ENCODE peak calls at places on chromosomes 3 and 15, in seven cellular contexts. One of them, this sample, is unnamed.

GRCh38 chr15:61051570-61052031 is 177.5 kb downstream of the RORA start:
- DNase-seq in Caco-2: no peak
- DNase-seq in Peyer's patch: no peak
- DNase-seq in pancreas: no peak
- DNase-seq in mucosa of descending colon: no peak
- DNase-seq in fibroblast of lung: peak; percentile 68
- DNase-seq in heart right ventricle: peak; percentile 14
- DNase-seq in this sample: peak; percentile 51

GRCh38 chr3:154275965-154276364 is 48.3 kb downstream of the DHX36 start:
- DNase-seq in Caco-2: no peak
- DNase-seq in Peyer's patch: no peak
- DNase-seq in pancreas: no peak
- DNase-seq in mucosa of descending colon: no peak
- DNase-seq in fibroblast of lung: no peak
- DNase-seq in heart right ventricle: no peak
- DNase-seq in this sample: no peak

GRCh38 chr15:70246623-70247200 is 149.0 kb upstream of the TLE3 start:
- DNase-seq in Caco-2: no peak
- DNase-seq in Peyer's patch: no peak
- DNase-seq in pancreas: no peak
- DNase-seq in mucosa of descending colon: no peak
- DNase-seq in fibroblast of lung: no peak
- DNase-seq in heart right ventricle: no peak
- DNase-seq in this sample: no peak

GRCh38 chr3:178001670-178002101 is 534.5 kb upstream of the KCNMB2 start:
- DNase-seq in Caco-2: no peak
- DNase-seq in Peyer's patch: no peak
- DNase-seq in pancreas: no peak
- DNase-seq in mucosa of descending colon: no peak
- DNase-seq in fibroblast of lung: no peak
- DNase-seq in heart right ventricle: no peak
- DNase-seq in this sample: no peak

GRCh38 chr3:60276615-60277014 is 974.6 kb downstream of the FHIT start:
- DNase-seq in Caco-2: no peak
- DNase-seq in Peyer's patch: no peak
- DNase-seq in pancreas: no peak
- DNase-seq in mucosa of descending colon: no peak
- DNase-seq in fibroblast of lung: no peak
- DNase-seq in heart right ventricle: no peak
- DNase-seq in this sample: no peak

GRCh38 chr15:92809880-92810361 is 90.2 kb upstream of the CHD2 start:
- DNase-seq in Caco-2: no peak
- DNase-seq in Peyer's patch: peak; percentile 56
- DNase-seq in pancreas: no peak
- DNase-seq in mucosa of descending colon: peak; percentile 59
- DNase-seq in fibroblast of lung: peak; percentile 61
- DNase-seq in heart right ventricle: no peak
- DNase-seq in this sample: no peak

GRCh38 chr3:59451041-59451763 is 401.4 kb upstream of the CFAP20DC start:
- DNase-seq in Caco-2: no peak
- DNase-seq in Peyer's patch: peak; percentile 46
- DNase-seq in pancreas: no peak
- DNase-seq in mucosa of descending colon: no peak
- DNase-seq in fibroblast of lung: no peak
- DNase-seq in heart right ventricle: no peak
- DNase-seq in this sample: peak; percentile 32

GRCh38 chr3:155500429-155500828 is 206.9 kb upstream of the STRIT1 start:
- DNase-seq in Caco-2: no peak
- DNase-seq in Peyer's patch: no peak
- DNase-seq in pancreas: no peak
- DNase-seq in mucosa of descending colon: no peak
- DNase-seq in fibroblast of lung: no peak
- DNase-seq in heart right ventricle: no peak
- DNase-seq in this sample: no peak

GRCh38 chr3:6809349-6809748 is 51.6 kb upstream of the GRM7 start:
- DNase-seq in Caco-2: no peak
- DNase-seq in Peyer's patch: no peak
- DNase-seq in pancreas: no peak
- DNase-seq in mucosa of descending colon: no peak
- DNase-seq in fibroblast of lung: no peak
- DNase-seq in heart right ventricle: no peak
- DNase-seq in this sample: no peak

GRCh38 chr3:103517013-103517412 is 1082.2 kb downstream of the ZPLD1 start:
- DNase-seq in Caco-2: no peak
- DNase-seq in Peyer's patch: no peak
- DNase-seq in pancreas: no peak
- DNase-seq in mucosa of descending colon: no peak
- DNase-seq in fibroblast of lung: no peak
- DNase-seq in heart right ventricle: no peak
- DNase-seq in this sample: no peak

GRCh38 chr3:61378321-61378720 is 127.1 kb upstream of the FHIT start:
- DNase-seq in Caco-2: no peak
- DNase-seq in Peyer's patch: no peak
- DNase-seq in pancreas: no peak
- DNase-seq in mucosa of descending colon: no peak
- DNase-seq in fibroblast of lung: peak; percentile 4
- DNase-seq in heart right ventricle: no peak
- DNase-seq in this sample: no peak

DNA sequence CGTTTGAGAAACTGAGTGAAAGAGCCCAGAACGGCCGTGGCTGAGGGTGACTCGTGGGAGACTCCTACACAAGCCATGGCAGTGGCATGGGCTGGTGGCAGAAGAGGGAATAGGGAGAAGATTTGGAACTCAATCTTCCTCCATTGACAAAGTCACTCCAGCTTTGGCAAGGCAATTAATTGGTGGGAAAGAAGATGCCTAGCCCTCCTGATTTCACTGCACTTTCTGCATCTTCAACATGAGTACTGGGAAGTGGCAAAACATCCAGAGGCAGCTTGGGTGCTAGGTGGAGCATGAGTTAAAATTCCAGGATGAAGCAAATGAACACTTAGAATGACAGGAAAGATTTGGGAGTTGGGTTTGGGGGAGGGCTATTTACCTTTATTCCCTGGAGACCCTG is 1.4 kb upstream of the TGFBR2 start:
- DNase-seq in Caco-2: no peak
- DNase-seq in Peyer's patch: no peak
- DNase-seq in pancreas: no peak
- DNase-seq in mucosa of descending colon: no peak
- DNase-seq in fibroblast of lung: no peak
- DNase-seq in heart right ventricle: no peak
- DNase-seq in this sample: no peak
- H3K4me1 ChIP-seq in Caco-2: peaks cover 48% of the 10 kb centered on the region
- H3K4me1 ChIP-seq in Peyer's patch: peaks cover 17% of the 10 kb centered on the region
- H3K4me1 ChIP-seq in pancreas: peaks cover 17% of the 10 kb centered on the region
- H3K4me1 ChIP-seq in mucosa of descending colon: peaks cover 4% of the 10 kb centered on the region
- H3K4me1 ChIP-seq in fibroblast of lung: peaks cover 2% of the 10 kb centered on the region
- H3K4me1 ChIP-seq in heart right ventricle: peaks cover 37% of the 10 kb centered on the region
- H3K4me1 ChIP-seq in this sample: peaks cover 34% of the 10 kb centered on the region

DNA sequence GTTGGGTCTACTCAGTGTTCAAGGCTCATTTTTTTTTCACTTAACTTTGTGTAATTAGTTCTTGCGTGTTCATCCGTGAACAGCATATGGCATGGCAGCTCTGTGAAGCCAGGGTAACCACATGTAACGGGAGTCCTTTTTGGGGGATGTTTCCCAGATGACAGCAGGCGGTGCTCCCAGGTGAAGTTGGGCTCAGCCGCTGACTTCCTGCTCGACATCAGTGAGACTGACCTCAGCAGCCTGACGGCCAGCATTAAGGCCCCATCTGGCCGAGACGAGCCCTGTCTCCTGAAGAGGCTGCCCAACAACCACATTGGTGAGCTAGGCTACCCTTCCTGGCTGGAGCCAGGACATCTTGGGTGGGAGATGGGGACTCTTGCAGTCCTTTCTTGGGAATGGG is 62.7 kb downstream of the DNASE1L3 start:
- DNase-seq in Caco-2: no peak
- DNase-seq in Peyer's patch: no peak
- DNase-seq in pancreas: no peak
- DNase-seq in mucosa of descending colon: no peak
- DNase-seq in fibroblast of lung: no peak
- DNase-seq in heart right ventricle: no peak
- DNase-seq in this sample: no peak
- H3K36me3 ChIP-seq in Caco-2: peaks cover 13% of the 10 kb centered on the region
- H3K36me3 ChIP-seq in Peyer's patch: peaks cover 2% of the 10 kb centered on the region
- H3K36me3 ChIP-seq in pancreas: peaks cover 78% of the 10 kb centered on the region
- H3K36me3 ChIP-seq in mucosa of descending colon: peaks cover 26% of the 10 kb centered on the region
- H3K36me3 ChIP-seq in fibroblast of lung: peaks cover 22% of the 10 kb centered on the region
- H3K36me3 ChIP-seq in heart right ventricle: no peaks in the 10 kb centered on the region
- H3K36me3 ChIP-seq in this sample: peaks cover 94% of the 10 kb centered on the region

DNA sequence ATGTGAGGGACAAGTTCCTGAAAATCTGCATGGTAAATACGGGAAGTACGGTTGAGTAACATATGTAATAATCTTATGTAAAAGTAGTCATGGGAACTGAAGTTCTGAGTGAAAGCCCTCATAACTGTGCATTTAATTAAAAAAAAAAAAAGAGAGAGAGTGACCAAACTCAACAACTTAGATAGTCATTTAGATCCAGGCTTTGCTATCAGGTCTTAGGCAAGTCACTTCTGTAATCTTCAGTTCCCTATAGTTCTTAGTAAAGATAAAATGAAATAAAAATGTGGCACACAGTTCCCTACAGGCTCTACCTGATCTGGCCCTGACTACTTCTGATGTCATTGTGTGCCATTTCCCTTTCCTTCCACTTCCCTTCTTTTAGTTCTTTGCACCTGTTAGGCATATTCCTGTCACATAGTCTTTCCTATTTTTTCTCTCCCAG is 15.0 kb downstream of the RNF111 start:
- DNase-seq in Caco-2: no peak
- DNase-seq in Peyer's patch: no peak
- DNase-seq in pancreas: no peak
- DNase-seq in mucosa of descending colon: no peak
- DNase-seq in fibroblast of lung: no peak
- DNase-seq in heart right ventricle: no peak
- DNase-seq in this sample: no peak
- H3K4me1 ChIP-seq in Caco-2: no peaks in the 10 kb centered on the region
- H3K4me1 ChIP-seq in Peyer's patch: no peaks in the 10 kb centered on the region
- H3K4me1 ChIP-seq in pancreas: no peaks in the 10 kb centered on the region
- H3K4me1 ChIP-seq in mucosa of descending colon: no peaks in the 10 kb centered on the region
- H3K4me1 ChIP-seq in fibroblast of lung: no peaks in the 10 kb centered on the region
- H3K4me1 ChIP-seq in heart right ventricle: peaks cover 12% of the 10 kb centered on the region
- H3K4me1 ChIP-seq in this sample: no peaks in the 10 kb centered on the region

DNA sequence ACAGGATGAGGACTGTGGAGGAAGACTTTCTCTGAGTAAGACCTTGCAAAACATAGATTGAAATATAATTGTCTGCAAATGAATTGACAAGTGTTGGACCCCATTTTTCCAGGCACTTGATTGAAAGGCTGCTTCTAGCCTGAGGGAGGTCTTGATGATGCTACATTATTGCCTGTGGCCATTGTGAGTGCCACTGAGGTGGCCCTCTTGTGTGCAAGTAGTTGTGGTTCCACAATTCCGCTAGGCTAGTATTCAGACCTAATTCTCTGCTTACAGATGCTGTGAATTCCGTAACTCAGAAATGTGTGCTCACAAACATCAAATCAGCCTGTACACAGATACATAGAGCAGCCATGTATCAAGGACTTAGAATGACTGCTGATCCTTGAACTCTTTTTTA is 34.6 kb downstream of the FNDC3B start:
- DNase-seq in Caco-2: no peak
- DNase-seq in Peyer's patch: no peak
- DNase-seq in pancreas: no peak
- DNase-seq in mucosa of descending colon: no peak
- DNase-seq in fibroblast of lung: no peak
- DNase-seq in heart right ventricle: no peak
- DNase-seq in this sample: no peak
- H3K36me3 ChIP-seq in Caco-2: no peaks in the 10 kb centered on the region
- H3K36me3 ChIP-seq in Peyer's patch: no peaks in the 10 kb centered on the region
- H3K36me3 ChIP-seq in pancreas: no peaks in the 10 kb centered on the region
- H3K36me3 ChIP-seq in mucosa of descending colon: no peaks in the 10 kb centered on the region
- H3K36me3 ChIP-seq in fibroblast of lung: peaks cover 4% of the 10 kb centered on the region
- H3K36me3 ChIP-seq in heart right ventricle: no peaks in the 10 kb centered on the region
- H3K36me3 ChIP-seq in this sample: peaks cover 29% of the 10 kb centered on the region

DNA sequence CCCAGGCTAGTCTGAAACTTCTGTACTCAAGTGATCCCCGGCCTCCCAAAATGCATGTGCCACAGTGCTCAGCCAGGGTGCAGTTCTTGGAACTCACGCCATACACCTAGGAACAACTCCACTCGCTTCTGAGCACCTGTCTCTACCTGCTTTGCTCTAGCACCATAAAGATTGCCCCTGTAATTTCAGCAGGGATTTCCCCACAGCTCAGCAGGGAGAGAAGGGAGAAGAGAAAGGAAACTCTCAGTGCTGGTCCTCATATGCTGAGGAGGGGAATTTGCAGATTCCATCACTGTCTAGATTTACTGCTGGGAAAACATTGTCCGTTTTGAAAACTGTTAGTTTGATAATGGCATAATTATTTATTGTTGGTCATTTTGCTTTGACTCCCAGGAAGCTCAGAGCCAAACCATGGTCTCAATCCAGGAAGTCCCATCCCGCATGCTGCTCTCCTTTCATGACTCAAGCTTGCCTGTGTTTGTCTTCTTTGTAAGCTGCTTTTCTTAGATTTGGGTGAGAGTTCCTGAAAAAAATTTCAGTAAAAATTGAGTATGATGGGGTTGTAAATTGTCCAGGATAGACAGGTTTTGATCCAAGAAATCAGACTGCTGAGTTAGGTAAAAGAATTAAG is 24.2 kb downstream of the TRIM71 start:
- DNase-seq in Caco-2: no peak
- DNase-seq in Peyer's patch: no peak
- DNase-seq in pancreas: no peak
- DNase-seq in mucosa of descending colon: no peak
- DNase-seq in fibroblast of lung: no peak
- DNase-seq in heart right ventricle: no peak
- DNase-seq in this sample: no peak
- H3K4me1 ChIP-seq in Caco-2: peaks cover 81% of the 10 kb centered on the region
- H3K4me1 ChIP-seq in Peyer's patch: no peaks in the 10 kb centered on the region
- H3K4me1 ChIP-seq in pancreas: no peaks in the 10 kb centered on the region
- H3K4me1 ChIP-seq in mucosa of descending colon: no peaks in the 10 kb centered on the region
- H3K4me1 ChIP-seq in fibroblast of lung: no peaks in the 10 kb centered on the region
- H3K4me1 ChIP-seq in heart right ventricle: no peaks in the 10 kb centered on the region
- H3K4me1 ChIP-seq in this sample: no peaks in the 10 kb centered on the region

GRCh38 chr3:13332158-13332557 is 88.0 kb downstream of the NUP210 start:
- DNase-seq in Caco-2: no peak
- DNase-seq in Peyer's patch: peak; percentile 79
- DNase-seq in pancreas: peak; percentile 69
- DNase-seq in mucosa of descending colon: no peak
- DNase-seq in fibroblast of lung: no peak
- DNase-seq in heart right ventricle: no peak
- DNase-seq in this sample: no peak
- H3K36me3 ChIP-seq in Caco-2: peaks cover 2% of the 10 kb centered on the region
- H3K36me3 ChIP-seq in Peyer's patch: no peaks in the 10 kb centered on the region
- H3K36me3 ChIP-seq in pancreas: peaks cover 2% of the 10 kb centered on the region
- H3K36me3 ChIP-seq in mucosa of descending colon: no peaks in the 10 kb centered on the region
- H3K36me3 ChIP-seq in fibroblast of lung: no peaks in the 10 kb centered on the region
- H3K36me3 ChIP-seq in heart right ventricle: no peaks in the 10 kb centered on the region
- H3K36me3 ChIP-seq in this sample: no peaks in the 10 kb centered on the region

DNA sequence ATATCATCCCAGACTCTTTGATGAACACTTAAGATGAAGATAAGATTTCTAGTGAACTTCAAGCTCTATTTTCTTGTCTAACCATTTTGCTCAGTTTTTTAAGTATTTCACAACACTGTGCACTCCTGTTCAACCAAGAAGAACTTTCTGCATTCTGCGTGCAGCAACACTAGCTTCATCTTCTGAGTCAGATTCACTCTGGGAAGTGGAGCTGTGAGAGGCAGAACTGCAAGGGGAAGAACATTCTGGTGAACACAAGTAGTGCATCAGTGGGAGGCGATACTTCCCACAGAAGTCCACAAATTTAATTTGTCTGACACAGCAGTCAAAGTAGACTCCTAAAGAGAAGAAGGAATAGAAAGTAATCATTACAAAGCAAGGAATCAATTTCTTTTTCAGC is 18.1 kb downstream of the LRRC58 start:
- DNase-seq in Caco-2: no peak
- DNase-seq in Peyer's patch: no peak
- DNase-seq in pancreas: no peak
- DNase-seq in mucosa of descending colon: no peak
- DNase-seq in fibroblast of lung: no peak
- DNase-seq in heart right ventricle: no peak
- DNase-seq in this sample: no peak
- H3K4me1 ChIP-seq in Caco-2: no peaks in the 10 kb centered on the region
- H3K4me1 ChIP-seq in Peyer's patch: no peaks in the 10 kb centered on the region
- H3K4me1 ChIP-seq in pancreas: no peaks in the 10 kb centered on the region
- H3K4me1 ChIP-seq in mucosa of descending colon: no peaks in the 10 kb centered on the region
- H3K4me1 ChIP-seq in fibroblast of lung: no peaks in the 10 kb centered on the region
- H3K4me1 ChIP-seq in heart right ventricle: no peaks in the 10 kb centered on the region
- H3K4me1 ChIP-seq in this sample: no peaks in the 10 kb centered on the region